ENCODE peak calls at places on chromosomes 1 and 21, in five cellular contexts. B is upper lobe of right lung, S is cardiac muscle cell, D is lower lobe of right lung, H is H1. U is an unnamed sample.

GRCh38 chr1:205528887-205529825 is 24.7 kb downstream of the CDK18 start:
- DNase-seq in S (peak), B (peak), H (peak), D (peak), U (peak)

GRCh38 chr1:30852026-30852425 is 56.5 kb downstream of the SDC3 start:
- DNase-seq in B (peak), S (peak), D (peak), H (no peak), U (no peak)

GRCh38 chr1:218823291-218823900 is 350.3 kb upstream of the LYPLAL1 start:
- DNase-seq in B (no peak), D (no peak), S (peak), H (no peak), U (no peak)

GRCh38 chr1:154270833-154271232 is 1.6 kb upstream of the HAX1 start:
- DNase-seq in S (no peak), H (no peak), B (no peak), D (no peak), U (no peak)

GRCh38 chr1:181704556-181704955 is 221.2 kb downstream of the CACNA1E start:
- DNase-seq in H (no peak), S (no peak), D (no peak), B (no peak), U (no peak)

GRCh38 chr1:3511306-3511705 is 56.8 kb downstream of the ARHGEF16 start:
- DNase-seq in S (no peak), H (no peak), B (no peak), D (no peak), U (no peak)

GRCh38 chr1:214026985-214027384 is 39.2 kb downstream of the PROX1 start:
- DNase-seq in S (no peak), B (no peak), H (peak), D (no peak), U (no peak)

GRCh38 chr1:199084293-199084692 is 445.5 kb downstream of the PTPRC start:
- DNase-seq in S (peak), B (no peak), D (no peak), H (no peak), U (no peak)

GRCh38 chr1:94009304-94009703 is 100.1 kb upstream of the GCLM start:
- DNase-seq in S (no peak), D (no peak), B (no peak), H (no peak), U (no peak)

GRCh38 chr1:43653339-43653738 is 3.4 kb downstream of the KDM4A start:
- DNase-seq in H (no peak), B (no peak), S (peak), D (no peak), U (no peak)

GRCh38 chr1:56416385-56416972 is 162.9 kb downstream of the PLPP3 start:
- DNase-seq in H (no peak), D (no peak), S (peak), B (no peak), U (no peak)

GRCh38 chr1:234601217-234602017 is 8.6 kb downstream of the IRF2BP2 start:
- DNase-seq in D (no peak), B (no peak), H (no peak), S (peak), U (peak)

GRCh38 chr1:156279837-156280236 is 2.8 kb downstream of the SMG5 start:
- DNase-seq in H (no peak), B (no peak), D (no peak), S (no peak), U (no peak)

GRCh38 chr1:170290226-170290625 is 144.5 kb downstream of the NTMT2 start:
- DNase-seq in S (no peak), B (no peak), H (no peak), D (no peak), U (no peak)

GRCh38 chr1:173861731-173862145 is 6.1 kb downstream of the GAS5 start:
- DNase-seq in H (no peak), B (no peak), S (peak), D (no peak), U (no peak)

GRCh38 chr1:162279099-162279498 is 97.6 kb downstream of the SPATA46 start:
- DNase-seq in B (no peak), H (no peak), D (no peak), S (no peak), U (no peak)

GRCh38 chr1:111238056-111238795 is 10.7 kb downstream of the CHI3L2 start:
- DNase-seq in D (no peak), B (no peak), H (no peak), S (no peak), U (no peak)

GRCh38 chr1:4109626-4109940 is 209.5 kb upstream of the C1orf174 start:
- DNase-seq in S (no peak), H (no peak), D (no peak), B (peak), U (no peak)

GRCh38 chr1:192887426-192887825 is 78.6 kb downstream of the RGS2 start:
- DNase-seq in D (no peak), S (no peak), B (no peak), H (peak), U (no peak)

GRCh38 chr1:109253803-109254620 is 4.7 kb downstream of the CELSR2 start:
- DNase-seq in S (peak), H (no peak), D (no peak), B (no peak), U (no peak)

GRCh38 chr1:246689409-246689997 is 34.7 kb upstream of the SCCPDH start:
- DNase-seq in B (peak), D (peak), H (peak), S (peak), U (peak)

GRCh38 chr1:12132078-12132477 is 34.7 kb upstream of the TNFRSF1B start:
- DNase-seq in D (no peak), H (no peak), B (no peak), S (no peak), U (no peak)

GRCh38 chr1:1908506-1908791 is 6.6 kb upstream of the CALML6 start:
- DNase-seq in B (no peak), D (peak), S (no peak), H (no peak), U (no peak)

GRCh38 chr1:170881268-170882265 is 53.8 kb upstream of the MROH9 start:
- DNase-seq in S (peak), B (no peak), H (no peak), D (no peak), U (no peak)

DNA sequence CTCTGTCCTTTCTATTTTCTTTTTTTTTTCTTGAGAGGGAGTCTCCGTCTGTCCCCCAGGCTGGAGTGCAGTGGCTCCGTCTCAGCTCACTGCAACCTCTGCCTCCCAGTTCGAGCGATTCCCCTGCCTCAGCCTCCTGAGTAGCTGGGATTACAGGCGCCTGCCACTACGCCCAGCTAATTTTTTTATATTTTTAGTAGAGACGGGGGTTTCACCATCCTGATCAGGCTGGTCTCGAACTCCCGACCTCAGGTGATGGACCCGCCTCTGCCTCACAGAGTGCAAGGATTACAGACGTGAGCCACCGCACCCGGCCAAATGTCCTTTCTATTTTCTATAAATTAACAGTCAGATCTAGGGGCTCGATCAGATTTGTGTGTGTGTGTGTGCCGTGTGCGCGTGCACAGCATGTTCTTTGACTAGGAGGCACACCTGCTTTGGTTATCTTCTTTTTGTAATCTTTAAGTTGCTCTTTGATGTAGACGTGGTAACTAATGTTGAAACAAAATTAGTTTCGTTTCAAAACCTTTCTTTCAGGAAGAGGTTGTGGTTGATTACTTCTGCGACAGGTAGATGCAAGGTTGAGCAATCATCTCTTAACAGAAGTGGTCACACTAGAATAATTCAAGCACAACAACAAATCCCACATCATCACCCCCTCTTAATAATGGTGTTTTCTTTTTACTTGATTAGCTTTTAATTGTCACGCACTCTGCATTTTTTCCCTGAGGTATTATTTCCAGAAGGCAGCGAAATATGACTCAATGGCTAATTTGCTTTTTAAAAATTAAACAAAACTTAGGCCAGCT is 779 bp upstream of the DEGS1 start:
- DNase-seq in B (no peak), H (no peak), S (no peak), D (no peak), U (peak)
- H3K27ac ChIP-seq in B (peak), H (peak), S (peak), D (peak), U (peak)

GRCh38 chr21:16519656-16520055 is 789.9 kb downstream of the USP25 start:
- DNase-seq in H (no peak), D (no peak), S (no peak), B (no peak), U (no peak)

GRCh38 chr21:16522512-16522911 is 792.7 kb downstream of the USP25 start:
- DNase-seq in D (no peak), B (no peak), S (no peak), H (no peak), U (no peak)

GRCh38 chr21:16514316-16514715 is 784.5 kb downstream of the USP25 start:
- DNase-seq in D (no peak), B (no peak), H (no peak), S (no peak), U (no peak)

GRCh38 chr21:16517380-16517779 is 787.6 kb downstream of the USP25 start:
- DNase-seq in S (no peak), D (no peak), B (no peak), H (no peak), U (no peak)

GRCh38 chr21:16519012-16519411 is 789.2 kb downstream of the USP25 start:
- DNase-seq in D (no peak), S (no peak), B (no peak), H (no peak), U (no peak)
- H3K27ac ChIP-seq in D (no peak), S (no peak), B (no peak), H (no peak), U (no peak)

GRCh38 chr1:54479251-54479650 is 68.8 kb upstream of the ACOT11 start:
- DNase-seq in S (no peak), H (no peak), B (no peak), D (no peak), U (no peak)

GRCh38 chr1:54474500-54475235 is 68.5 kb upstream of the SSBP3 start:
- DNase-seq in B (no peak), S (no peak), D (no peak), H (no peak), U (peak)

GRCh38 chr1:54476231-54477109 is 70.3 kb upstream of the SSBP3 start:
- DNase-seq in B (no peak), H (no peak), D (no peak), S (peak), U (no peak)

GRCh38 chr1:54477153-54477561 is 70.9 kb upstream of the ACOT11 start:
- DNase-seq in H (no peak), D (no peak), S (no peak), B (no peak), U (no peak)

DNA sequence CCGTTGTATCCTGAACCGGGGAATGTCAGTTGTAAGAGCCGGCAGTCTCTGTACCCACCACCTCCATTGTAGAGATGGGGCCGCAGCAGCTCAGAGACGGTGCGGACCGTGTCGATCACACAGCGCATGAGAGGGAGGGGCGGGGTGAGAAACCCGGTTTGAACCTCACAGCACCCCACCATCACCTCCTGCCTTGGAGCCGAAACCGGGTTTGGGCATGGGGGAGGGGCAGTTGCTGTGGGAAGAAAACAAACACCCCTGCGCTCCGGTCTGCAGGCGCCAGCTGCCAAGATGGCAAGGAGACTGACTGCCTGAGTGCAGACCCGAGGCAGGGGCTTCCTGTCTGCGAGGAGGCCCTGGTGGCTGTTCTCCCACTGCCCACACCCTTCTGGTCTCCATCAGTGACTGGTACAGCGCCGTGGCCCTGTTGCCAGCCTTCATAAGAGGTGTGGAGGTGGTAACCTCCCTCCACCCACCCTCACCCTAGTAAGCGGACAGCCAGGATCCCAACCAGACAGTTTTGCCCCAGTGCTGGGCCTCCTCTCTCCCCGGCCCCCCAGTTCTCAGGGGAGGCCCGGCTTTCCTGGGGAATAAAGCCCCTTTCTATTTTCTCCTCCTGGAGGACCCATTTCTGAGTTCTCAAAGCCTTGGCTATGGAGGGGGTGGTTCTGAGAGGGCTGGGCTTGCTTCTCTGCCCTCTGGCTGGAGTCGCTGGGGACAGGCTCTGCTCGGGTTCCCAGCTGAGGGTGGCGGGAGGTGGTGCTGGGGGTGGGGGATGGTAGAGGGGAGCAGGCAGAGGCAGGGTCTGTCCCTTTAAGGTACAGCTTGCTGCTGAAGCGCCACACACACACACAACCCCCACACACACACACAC is 69.4 kb upstream of the SSBP3 start:
- DNase-seq in D (no peak), S (no peak), B (no peak), H (no peak), U (peak)
- H3K27ac ChIP-seq in D (no peak), S (peak), B (no peak), H (peak), U (peak)

GRCh38 chr1:243269461-243269801 is 13.6 kb downstream of the SDCCAG8 start:
- DNase-seq in H (no peak), B (no peak), S (peak), D (no peak), U (no peak)
- H3K27ac ChIP-seq in H (no peak), B (peak), S (peak), D (peak), U (peak)

DNA sequence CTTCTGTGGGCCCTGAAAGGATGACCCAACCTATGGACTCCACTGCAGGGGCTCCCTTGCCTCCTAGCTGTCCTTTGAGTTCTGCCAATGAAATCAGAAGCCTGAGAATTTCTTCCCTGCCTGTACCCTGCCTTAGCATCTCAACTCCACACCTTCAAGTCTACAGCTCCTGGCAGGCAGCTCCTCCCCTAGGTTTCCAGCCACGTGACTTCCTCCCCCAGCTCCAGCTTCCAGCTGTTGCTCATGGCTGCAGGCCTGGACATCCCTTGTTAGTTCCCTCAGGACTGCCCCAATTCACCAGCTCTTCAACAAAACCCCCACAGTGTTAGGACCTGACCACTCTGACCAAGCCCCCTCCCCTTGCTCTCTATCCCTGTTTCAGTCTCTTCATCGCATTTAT is 2.4 kb downstream of the RCAN1 start:
- DNase-seq in B (no peak), D (no peak), S (peak), H (no peak), U (no peak)
- H3K27ac ChIP-seq in B (no peak), D (no peak), S (no peak), H (no peak), U (no peak)

DNA sequence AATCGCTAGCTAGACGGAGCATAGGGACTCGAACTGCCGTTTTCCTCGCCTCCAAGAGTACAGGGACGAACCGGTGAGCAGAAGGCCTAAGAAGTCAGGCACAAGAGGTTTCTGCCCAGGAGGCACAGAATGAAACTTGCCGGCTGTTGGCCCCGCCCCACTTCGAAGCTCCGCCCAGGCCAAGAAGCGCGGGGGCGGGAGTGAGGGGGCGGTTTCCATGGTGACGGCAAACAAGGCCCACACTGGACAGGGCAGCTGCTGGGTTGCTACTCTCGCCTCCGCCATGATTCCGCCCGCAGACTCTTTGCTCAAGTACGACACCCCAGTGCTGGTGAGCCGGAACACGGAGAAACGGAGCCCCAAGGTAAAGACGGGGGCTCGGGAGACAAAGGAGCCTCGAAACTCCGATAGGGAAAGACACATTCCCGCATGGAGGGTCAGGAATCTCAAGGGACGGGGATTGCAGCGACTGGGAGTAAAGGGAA is at the start of gene DNALI1:
- DNase-seq in D (peak), H (peak), S (peak), B (peak), U (no peak)
- H3K27ac ChIP-seq in D (peak), H (peak), S (no peak), B (peak), U (no peak)

DNA sequence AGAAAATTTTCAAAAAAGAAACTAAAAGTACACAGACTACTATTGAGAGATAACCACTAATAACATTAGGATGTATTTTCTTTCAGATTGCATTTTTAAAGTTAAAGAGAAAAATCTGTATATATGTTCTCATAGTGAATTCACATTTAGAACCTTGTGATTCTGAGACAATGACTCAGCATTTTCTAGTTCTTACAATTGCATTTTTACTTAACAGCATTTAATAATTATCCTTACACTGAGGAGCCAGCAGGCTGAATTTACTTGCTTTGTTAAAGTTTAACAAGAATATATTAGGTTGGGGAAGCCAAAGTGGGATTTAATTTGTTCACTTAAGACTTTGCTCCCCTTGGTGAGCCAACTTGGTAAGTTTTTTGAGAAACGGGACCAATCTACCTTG is 4.5 kb downstream of the PATJ start:
- DNase-seq in S (peak), B (no peak), H (no peak), D (no peak), U (no peak)
- H3K27ac ChIP-seq in S (peak), B (no peak), H (no peak), D (no peak), U (no peak)

GRCh38 chr1:20974069-20974468 is 187.0 kb upstream of the HP1BP3 start:
- DNase-seq in B (no peak), H (no peak), D (no peak), S (no peak), U (no peak)
- H3K27ac ChIP-seq in B (no peak), H (no peak), D (no peak), S (no peak), U (no peak)

U was measured in CD8-positive, alpha-beta memory T cell.